ENCODE peak calls at places on chromosome 7, in six cellular contexts. Z, N, I, Y, K and F are unnamed samples.

GRCh38 chr7:97021443-97022261 is 3.0 kb downstream of the DLX5 start:
- DNase-seq in Z (no peak), N (no peak), I (no peak), Y (no peak), K (no peak), F (no peak)

GRCh38 chr7:100013328-100013676 is 2.1 kb upstream of the ZKSCAN1 start:
- DNase-seq in Z (no peak), N (no peak), I (no peak), Y (no peak), K (no peak), F (no peak)

GRCh38 chr7:93117852-93118530 is at the start of gene SAMD9:
- DNase-seq in Z (no peak), N (peak; percentile 49), I (peak; percentile 51), Y (peak; percentile 42), K (no peak), F (peak; percentile 79)

GRCh38 chr7:39952791-39953190 is 2.7 kb downstream of the CDK13 start:
- DNase-seq in Z (no peak), N (no peak), I (no peak), Y (no peak), K (no peak), F (no peak)

GRCh38 chr7:73900286-73900685 is 39.3 kb downstream of the TMEM270 start:
- DNase-seq in Z (no peak), N (no peak), I (peak; percentile 46), Y (no peak), K (no peak), F (no peak)

GRCh38 chr7:55142919-55143600 is 124.2 kb downstream of the EGFR start:
- DNase-seq in Z (no peak), N (no peak), I (no peak), Y (no peak), K (no peak), F (no peak)

GRCh38 chr7:13988011-13988410 is 1.5 kb downstream of the ETV1 start:
- DNase-seq in Z (no peak), N (no peak), I (no peak), Y (no peak), K (no peak), F (no peak)

GRCh38 chr7:118372530-118372929 is 148.0 kb downstream of the ANKRD7 start:
- DNase-seq in Z (peak; percentile 24), N (no peak), I (no peak), Y (no peak), K (no peak), F (no peak)

GRCh38 chr7:108299251-108300014 is 156.8 kb downstream of the NRCAM start:
- DNase-seq in Z (no peak), N (no peak), I (no peak), Y (no peak), K (no peak), F (no peak)

GRCh38 chr7:108010377-108010776 is 7.4 kb upstream of the LAMB1 start:
- DNase-seq in Z (no peak), N (no peak), I (no peak), Y (peak; percentile 74), K (no peak), F (no peak)

GRCh38 chr7:87100326-87100725 is 40.9 kb upstream of the ELAPOR2 start:
- DNase-seq in Z (no peak), N (no peak), I (no peak), Y (no peak), K (no peak), F (no peak)
- TF ChIP-seq JUND in Z (no peak), N (no peak), I (no peak), Y (no peak), K (no peak), F (no peak)

DNA sequence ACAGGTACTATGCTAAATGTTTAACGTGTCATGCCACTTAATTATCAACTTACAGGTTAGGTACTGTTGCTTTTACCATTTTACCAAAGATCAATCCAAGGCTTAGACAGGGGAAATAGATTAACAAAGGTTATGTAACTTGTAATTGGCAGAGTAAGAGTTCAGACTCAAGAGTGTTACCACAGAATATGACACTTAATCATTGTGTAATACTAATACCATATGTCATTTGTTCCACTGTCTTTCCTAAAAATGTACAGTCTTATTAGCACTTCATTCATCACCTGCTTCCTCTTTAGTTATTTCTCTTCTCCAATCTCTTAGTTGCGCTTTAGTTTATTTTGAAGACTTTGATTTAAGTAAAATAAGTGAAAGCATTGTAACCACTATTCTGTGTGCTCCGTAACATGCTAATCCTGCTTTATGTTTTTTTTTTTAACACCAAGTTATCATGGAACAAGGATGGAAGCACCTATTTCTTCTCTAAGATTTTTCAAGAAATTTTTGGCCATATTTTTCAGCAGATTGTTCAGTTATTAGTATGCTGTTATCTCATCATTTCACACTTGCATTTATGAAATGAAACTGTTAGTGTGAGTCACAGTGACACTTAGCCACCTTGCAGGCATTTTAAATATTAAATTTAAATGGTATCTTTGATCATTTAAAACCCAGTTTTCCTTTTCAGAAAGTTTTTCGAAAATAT is 197.3 kb downstream of the PHF14 start:
- DNase-seq in Z (no peak), N (no peak), I (no peak), Y (no peak), K (no peak), F (no peak)
- TF ChIP-seq JUND in Z (no peak), N (no peak), I (no peak), Y (no peak), K (no peak), F (no peak)

DNA sequence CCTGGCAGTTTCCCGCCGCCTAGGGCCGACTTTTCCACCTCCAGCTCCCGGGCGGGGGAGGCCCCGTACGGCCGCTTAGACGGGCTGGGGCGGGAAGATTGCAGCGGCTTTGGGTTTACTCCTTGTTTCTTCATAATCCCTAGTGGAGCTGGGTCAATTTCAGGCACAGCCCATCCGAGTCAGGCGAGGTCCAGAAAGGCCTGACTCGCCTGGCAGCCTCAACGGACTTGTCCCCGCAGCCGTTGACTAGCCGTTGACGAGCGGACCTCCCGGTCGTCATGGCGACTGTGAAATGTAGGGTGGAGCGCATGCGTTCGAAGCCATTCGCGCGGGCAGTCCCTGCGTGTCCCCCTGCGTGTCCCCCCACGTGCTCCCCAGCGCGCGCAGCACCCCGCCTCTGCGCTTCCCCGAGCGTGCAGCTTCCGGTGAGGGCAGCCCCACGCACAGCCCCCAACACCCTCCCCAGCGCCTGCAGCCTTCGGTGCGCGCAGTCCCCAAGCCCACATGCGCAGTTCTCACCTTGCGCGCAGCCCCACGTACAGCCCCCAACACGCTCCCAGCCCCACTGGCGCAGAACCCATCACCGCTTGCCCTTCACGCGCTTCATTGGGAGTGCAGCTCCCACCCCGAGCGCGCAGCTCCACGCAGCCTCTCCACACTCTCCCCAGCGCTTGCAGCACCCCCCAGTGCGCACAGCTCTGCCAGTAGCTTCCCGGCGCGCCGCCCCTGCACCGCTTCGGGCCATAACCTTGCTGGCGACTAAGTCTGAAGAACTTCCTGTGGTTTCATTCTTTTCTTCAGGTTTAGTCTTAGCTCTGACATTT is 67.8 kb downstream of the TBX20 start:
- DNase-seq in Z (peak; percentile 2), N (no peak), I (peak; percentile 73), Y (no peak), K (no peak), F (peak; percentile 1)
- TF ChIP-seq JUND in Z (no peak), N (no peak), I (no peak), Y (no peak), K (no peak), F (no peak)

DNA sequence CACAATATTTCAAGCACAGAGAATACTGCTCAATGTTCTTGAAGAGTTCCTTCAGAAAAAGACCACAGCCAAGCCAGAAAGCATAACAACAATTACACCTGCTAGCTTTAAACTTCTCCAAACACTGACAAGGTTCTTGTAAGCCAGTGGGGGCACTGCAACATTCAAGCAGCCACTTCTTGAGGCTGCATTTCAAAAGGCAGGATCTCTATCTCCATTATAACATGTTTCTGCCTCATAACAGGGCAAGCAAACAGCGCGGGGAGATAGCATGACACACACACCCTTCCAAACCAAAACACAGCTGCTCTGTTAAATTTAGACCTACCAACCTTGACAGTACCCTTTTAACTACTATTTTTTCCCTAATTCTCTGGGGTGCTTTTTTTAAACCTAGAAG is 30.8 kb downstream of the CHCHD3 start:
- DNase-seq in Z (no peak), N (no peak), I (peak; percentile 61), Y (no peak), K (no peak), F (peak; percentile 27)
- TF ChIP-seq JUND in Z (no peak), N (no peak), I (no peak), Y (no peak), K (no peak), F (no peak)

DNA sequence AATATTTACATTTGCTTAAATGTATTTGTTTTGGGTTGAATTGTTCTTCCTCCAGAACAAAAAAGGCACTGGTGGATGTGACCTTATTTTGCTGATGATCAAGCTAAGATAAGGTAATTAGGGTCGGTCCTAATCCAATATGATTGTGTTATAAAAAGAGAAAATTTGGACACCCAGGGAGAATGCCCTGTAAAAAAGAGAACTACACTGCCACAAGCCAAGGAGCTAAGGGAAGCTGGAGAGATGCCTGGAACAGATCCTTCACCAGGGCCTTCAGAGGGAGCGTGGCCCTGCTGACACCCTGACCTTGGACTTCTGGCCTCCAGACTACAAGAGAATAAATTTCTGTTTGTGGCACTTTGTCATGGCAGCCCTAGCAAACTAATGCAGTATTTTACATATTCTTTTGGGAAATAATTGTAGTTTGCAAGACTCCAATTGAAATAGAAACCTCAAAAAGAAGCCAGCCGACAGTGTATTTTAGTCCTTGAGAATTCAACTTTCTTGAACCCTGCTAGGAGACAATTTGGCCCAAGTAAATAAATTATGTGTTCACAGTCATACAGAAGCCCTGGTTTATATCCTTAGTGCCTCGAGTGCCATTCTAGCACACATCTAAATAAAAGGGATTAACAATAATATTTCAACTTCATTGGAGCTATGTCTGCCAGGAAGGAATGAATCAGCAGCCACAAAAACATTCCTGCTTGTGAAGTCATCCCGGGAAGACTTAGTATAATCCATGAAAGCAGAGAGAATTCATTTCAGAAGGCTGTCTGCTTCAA is 164.6 kb downstream of the PKD1L1 start:
- DNase-seq in Z (no peak), N (peak; percentile 77), I (no peak), Y (peak; percentile 61), K (no peak), F (no peak)
- TF ChIP-seq JUND in Z (no peak), N (peak; percentile 99), I (peak; percentile 100), Y (no peak), K (no peak), F (no peak)

GRCh38 chr7:2129376-2130375 is 103.1 kb downstream of the MAD1L1 start:
- DNase-seq in Z (no peak), N (no peak), I (no peak), Y (no peak), K (no peak), F (no peak)
- TF ChIP-seq JUND in Z (no peak), N (no peak), I (no peak), Y (no peak), K (no peak), F (no peak)